ENCODE peak calls at places on chromosomes 3 and 15, in six cellular contexts. S is sigmoid colon, P is heart left ventricle, T is right atrium auricular region, Y is psoas muscle, B is left ventricle myocardium inferior. D is an unnamed sample. For H3K9me3, the result is how much of the 10 kb centered on the place peaks cover.

GRCh38 chr3:48398701-48399386 is 26.8 kb downstream of the FBXW12 start:
- DNase-seq in B (no peak), T (no peak), P (no peak), Y (peak), S (no peak), D (peak)

GRCh38 chr3:39383190-39383912 is at the start of gene SLC25A38:
- DNase-seq in Y (peak), P (peak), T (peak), B (peak), S (peak), D (peak)

GRCh38 chr15:61545763-61546162 is 316.7 kb upstream of the RORA start:
- DNase-seq in B (no peak), Y (no peak), T (no peak), S (no peak), P (no peak), D (no peak)

GRCh38 chr3:99396651-99397050 is 241.7 kb upstream of the COL8A1 start:
- DNase-seq in S (no peak), P (no peak), Y (no peak), T (no peak), B (no peak), D (no peak)

GRCh38 chr3:58235970-58236369 is 1.6 kb upstream of the ABHD6 start:
- DNase-seq in S (no peak), B (no peak), T (no peak), Y (no peak), P (no peak), D (no peak)

GRCh38 chr15:22956257-22956979 is 23.8 kb downstream of the CYFIP1 start:
- DNase-seq in S (peak), Y (no peak), P (peak), T (no peak), B (no peak), D (no peak)

GRCh38 chr15:57391537-57391936 is 15.2 kb downstream of the CGNL1 start:
- DNase-seq in P (no peak), Y (no peak), T (no peak), B (no peak), S (no peak), D (no peak)

GRCh38 chr3:87627316-87627715 is 350.9 kb upstream of the POU1F1 start:
- DNase-seq in S (no peak), T (no peak), B (no peak), P (no peak), Y (no peak), D (no peak)

GRCh38 chr3:21621396-21621695 is 129.7 kb downstream of the ZNF385D start:
- DNase-seq in B (no peak), S (no peak), T (no peak), P (no peak), Y (no peak), D (no peak)

GRCh38 chr3:66394261-66395249 is 106.3 kb downstream of the LRIG1 start:
- DNase-seq in B (no peak), S (peak), P (no peak), Y (no peak), T (no peak), D (no peak)

GRCh38 chr15:52783929-52784798 is 6.0 kb downstream of the ONECUT1 start:
- DNase-seq in P (no peak), Y (no peak), S (no peak), T (no peak), B (no peak), D (peak)

GRCh38 chr3:4782095-4782494 is 197.1 kb upstream of the BHLHE40 start:
- DNase-seq in P (no peak), T (no peak), B (no peak), S (no peak), Y (no peak), D (no peak)

GRCh38 chr3:26964836-26965235 is 342.3 kb downstream of the LRRC3B start:
- DNase-seq in B (no peak), P (no peak), S (no peak), Y (no peak), T (no peak), D (no peak)

GRCh38 chr15:83365370-83365938 is 81.0 kb upstream of the BNC1 start:
- DNase-seq in B (peak), S (no peak), P (no peak), T (no peak), Y (peak), D (no peak)

GRCh38 chr3:36142746-36143145 is 237.6 kb upstream of the STAC start:
- DNase-seq in Y (no peak), S (no peak), P (no peak), T (no peak), B (no peak), D (no peak)

GRCh38 chr3:195191580-195191979 is 79.4 kb downstream of the XXYLT1 start:
- DNase-seq in Y (no peak), S (no peak), T (no peak), B (no peak), P (no peak), D (no peak)

GRCh38 chr3:12268050-12268449 is 20.8 kb upstream of the PPARG start:
- DNase-seq in B (no peak), S (no peak), T (no peak), Y (no peak), P (no peak), D (no peak)

GRCh38 chr3:67357610-67358458 is 296.6 kb downstream of the SUCLG2 start:
- DNase-seq in Y (no peak), S (peak), P (no peak), B (no peak), T (no peak), D (peak)

GRCh38 chr15:66290007-66290406 is 3.4 kb upstream of the DIS3L start:
- DNase-seq in B (no peak), S (no peak), T (no peak), P (no peak), Y (no peak), D (no peak)

GRCh38 chr3:149452036-149452435 is 22.5 kb upstream of the TM4SF4 start:
- DNase-seq in Y (no peak), S (no peak), B (no peak), T (no peak), P (no peak), D (no peak)

GRCh38 chr15:75380773-75381172 is 12.4 kb upstream of the MAN2C1 start:
- DNase-seq in Y (no peak), P (no peak), B (no peak), S (no peak), T (no peak), D (no peak)

GRCh38 chr3:159416854-159417253 is 571.8 kb upstream of the IL12A start:
- DNase-seq in Y (no peak), B (no peak), S (no peak), P (no peak), T (no peak), D (no peak)

GRCh38 chr3:48935530-48935929 is 16.9 kb downstream of the ARIH2 start:
- DNase-seq in T (no peak), Y (no peak), S (no peak), P (no peak), B (no peak), D (no peak)

GRCh38 chr15:42324308-42324707 is 35.0 kb upstream of the CAPN3 start:
- DNase-seq in P (no peak), Y (no peak), B (no peak), S (no peak), T (no peak), D (no peak)

GRCh38 chr3:15330031-15330596 is 2.3 kb downstream of the SH3BP5 start:
- DNase-seq in Y (peak), B (peak), S (peak), T (peak), P (no peak), D (peak)

GRCh38 chr15:79329186-79329611 is 18.3 kb downstream of the TMED3 start:
- DNase-seq in T (no peak), B (no peak), Y (no peak), S (no peak), P (no peak), D (no peak)

GRCh38 chr3:55897573-55898224 is 410.6 kb upstream of the WNT5A start:
- DNase-seq in B (no peak), S (no peak), Y (no peak), P (no peak), T (no peak), D (peak)

GRCh38 chr15:34976073-34976472 is 6.5 kb upstream of the AQR start:
- DNase-seq in P (no peak), T (no peak), S (no peak), B (no peak), Y (no peak), D (no peak)

GRCh38 chr15:45164914-45165313 is 22.9 kb downstream of the SHF start:
- DNase-seq in T (no peak), B (no peak), S (no peak), Y (no peak), P (no peak), D (no peak)
- H3K27ac ChIP-seq in T (no peak), B (no peak), S (peak), Y (no peak), P (no peak), D (peak)

GRCh38 chr15:36778516-36778915 is 199.1 kb downstream of the CDIN1 start:
- DNase-seq in Y (no peak), T (no peak), P (no peak), B (no peak), S (no peak), D (no peak)

GRCh38 chr15:36777941-36778340 is 198.5 kb downstream of the CDIN1 start:
- DNase-seq in Y (no peak), P (no peak), S (no peak), B (no peak), T (no peak), D (no peak)

GRCh38 chr15:36774765-36775164 is 195.3 kb downstream of the CDIN1 start:
- DNase-seq in S (no peak), T (no peak), Y (no peak), P (no peak), B (no peak), D (no peak)

GRCh38 chr15:36773698-36774097 is 194.3 kb downstream of the CDIN1 start:
- DNase-seq in B (no peak), Y (no peak), T (no peak), P (no peak), S (no peak), D (no peak)

GRCh38 chr15:36775209-36775608 is 195.8 kb downstream of the CDIN1 start:
- DNase-seq in Y (no peak), S (no peak), B (no peak), T (no peak), P (no peak), D (no peak)
- H3K4me3 ChIP-seq in Y (no peak), S (no peak), B (no peak), T (no peak), P (no peak), D (no peak)

DNA sequence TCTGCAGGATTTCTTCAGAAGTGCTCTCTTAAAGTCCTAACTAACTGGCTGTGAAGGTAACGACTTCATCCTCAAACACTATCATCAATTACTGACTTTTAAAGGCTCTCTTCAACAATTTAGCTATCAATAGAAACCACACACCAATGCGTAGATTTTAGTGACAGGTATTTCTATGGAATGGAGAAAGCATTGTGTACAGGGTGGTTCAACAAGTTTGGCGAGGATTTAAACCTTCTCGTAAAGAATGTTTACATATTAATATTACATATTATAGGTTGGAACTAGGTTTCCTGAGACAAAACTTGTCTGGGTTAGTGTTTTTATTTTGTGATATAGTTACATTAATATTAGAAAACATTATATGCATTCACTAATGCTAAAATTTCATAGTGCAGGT is 233.6 kb downstream of the CHL1 start:
- DNase-seq in S (no peak), P (no peak), T (no peak), Y (no peak), B (no peak), D (no peak)
- H3K9me3 ChIP-seq in S (under half), P (under half), T (under half), Y (under half), B (under half), D (under half)

DNA sequence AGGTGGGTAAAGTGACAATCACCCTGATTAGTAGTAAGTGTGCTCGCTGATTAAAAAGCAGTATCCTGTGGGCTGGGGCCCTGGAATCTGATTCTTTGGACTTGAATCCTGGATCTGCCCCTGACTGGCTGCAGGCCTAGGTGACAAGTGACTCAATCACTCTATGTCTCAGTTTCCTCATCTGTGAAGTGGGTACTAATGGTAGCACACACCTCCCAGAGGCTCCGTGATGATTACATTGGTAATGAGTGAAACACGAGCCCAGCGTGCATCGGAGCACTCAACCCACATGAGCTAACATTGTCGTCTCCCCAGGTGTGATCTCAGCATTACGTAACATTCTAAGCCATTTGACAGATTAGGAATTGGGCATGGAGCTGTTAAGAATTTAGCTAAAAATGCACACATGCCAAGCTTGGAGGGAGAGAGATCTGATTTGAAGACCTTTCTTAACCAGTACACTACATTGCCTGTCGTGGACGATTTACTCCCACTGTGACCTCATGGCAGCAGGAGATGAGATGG is 32.2 kb downstream of the MGLL start:
- DNase-seq in B (no peak), P (no peak), T (no peak), Y (no peak), S (peak), D (no peak)
- H3K27ac ChIP-seq in B (peak), P (peak), T (no peak), Y (peak), S (peak), D (no peak)

GRCh38 chr3:134211797-134212196 is 38.9 kb downstream of the RYK start:
- DNase-seq in Y (no peak), S (no peak), T (no peak), P (peak), B (no peak), D (peak)
- H3K4me3 ChIP-seq in Y (no peak), S (no peak), T (no peak), P (no peak), B (no peak), D (no peak)